ENCODE peak calls at places on chromosome 19, in four cellular contexts. J is stimulated activated CD4-positive, alpha-beta T cell treated with anti-CD3 and anti-CD28 coated beads, Interleukin-15, amount 100 ng/mL, for 1 hour; S is ELR; F is A673. L is an unnamed sample.

GRCh38 chr19:3360494-3361383 is 5.6 kb upstream of the NFIC start:
- DNase-seq in F (peak; percentile 75), J (peak; percentile 53), S (peak; percentile 57), L (no peak)

GRCh38 chr19:54192972-54193371 is 1.9 kb downstream of the TSEN34 start:
- DNase-seq in S (no peak), F (no peak), J (no peak), L (no peak)

GRCh38 chr19:51359294-51359693 is 6.9 kb downstream of the ETFB start:
- DNase-seq in S (peak; percentile 79), J (no peak), F (no peak), L (peak; percentile 86)

GRCh38 chr19:14516746-14517438 is 1.3 kb downstream of the DNAJB1 start:
- DNase-seq in F (no peak), J (no peak), S (no peak), L (no peak)

GRCh38 chr19:10852098-10852800 is 4.0 kb downstream of the C19orf38 start:
- DNase-seq in F (no peak), J (no peak), S (peak; percentile 84), L (peak; percentile 57)

GRCh38 chr19:3687774-3688706 is 12.2 kb downstream of the PIP5K1C start:
- DNase-seq in F (no peak), J (no peak), S (no peak), L (peak; percentile 23)

GRCh38 chr19:8488351-8488750 is 14.1 kb downstream of the PRAM1 start:
- DNase-seq in S (no peak), F (no peak), J (no peak), L (no peak)

GRCh38 chr19:5155586-5156210 is 184.9 kb downstream of the PTPRS start:
- DNase-seq in J (no peak), F (no peak), S (no peak), L (no peak)

GRCh38 chr19:38893341-38893771 is 6.1 kb downstream of the SIRT2 start:
- DNase-seq in J (no peak), F (no peak), S (no peak), L (no peak)

GRCh38 chr19:17865364-17866311 is 5.9 kb downstream of the RPL18A start:
- DNase-seq in F (peak; percentile 44), J (no peak), S (peak; percentile 67), L (peak; percentile 44)

GRCh38 chr19:55460670-55461258 is 678 bp downstream of the ISOC2 start:
- DNase-seq in J (no peak), S (peak; percentile 76), F (peak; percentile 83), L (peak; percentile 32)

GRCh38 chr19:30539315-30539714 is 167.1 kb downstream of the ZNF536 start:
- DNase-seq in J (no peak), F (no peak), S (no peak), L (no peak)